ENCODE peak calls at places on chromosomes 16 and 17, in five cellular contexts. One of them, this sample, is unnamed. For H3K79me2, H4K20me1 and H3K27me3, the result is how much of the 10 kb centered on the place peaks cover.

GRCh38 chr17:8320262-8320661 is 10.2 kb downstream of the ARHGEF15 start:
- DNase-seq in HepG2: no peak
- DNase-seq in neural progenitor cell: no peak
- DNase-seq in SK-N-SH: no peak
- DNase-seq in PC-3: no peak
- DNase-seq in this sample: no peak

GRCh38 chr16:89701425-89702406 is at the start of gene SPATA2L:
- DNase-seq in SK-N-SH: peak
- DNase-seq in PC-3: peak
- DNase-seq in HepG2: peak
- DNase-seq in neural progenitor cell: peak
- DNase-seq in this sample: peak

GRCh38 chr16:11032000-11032921 is 87.9 kb downstream of the CLEC16A start:
- DNase-seq in HepG2: no peak
- DNase-seq in PC-3: no peak
- DNase-seq in SK-N-SH: no peak
- DNase-seq in neural progenitor cell: no peak
- DNase-seq in this sample: no peak

GRCh38 chr16:12458591-12459400 is 344.9 kb downstream of the CPPED1 start:
- DNase-seq in neural progenitor cell: no peak
- DNase-seq in HepG2: no peak
- DNase-seq in SK-N-SH: no peak
- DNase-seq in PC-3: no peak
- DNase-seq in this sample: no peak

GRCh38 chr16:85387171-85387507 is 226.0 kb upstream of the GSE1 start:
- DNase-seq in SK-N-SH: no peak
- DNase-seq in PC-3: no peak
- DNase-seq in HepG2: no peak
- DNase-seq in neural progenitor cell: no peak
- DNase-seq in this sample: no peak

GRCh38 chr16:88357306-88358032 is 25.3 kb upstream of the ZNF469 start:
- DNase-seq in HepG2: no peak
- DNase-seq in PC-3: no peak
- DNase-seq in SK-N-SH: peak
- DNase-seq in neural progenitor cell: no peak
- DNase-seq in this sample: no peak

GRCh38 chr16:77993111-77993571 is 29.2 kb upstream of the CLEC3A start:
- DNase-seq in neural progenitor cell: peak
- DNase-seq in HepG2: no peak
- DNase-seq in SK-N-SH: no peak
- DNase-seq in PC-3: no peak
- DNase-seq in this sample: no peak

GRCh38 chr17:68296217-68297140 is 5.2 kb downstream of the ARSG start:
- DNase-seq in neural progenitor cell: no peak
- DNase-seq in SK-N-SH: no peak
- DNase-seq in HepG2: no peak
- DNase-seq in PC-3: no peak
- DNase-seq in this sample: no peak

GRCh38 chr17:33012522-33013033 is 20.9 kb downstream of the SPACA3 start:
- DNase-seq in PC-3: peak
- DNase-seq in neural progenitor cell: no peak
- DNase-seq in HepG2: no peak
- DNase-seq in SK-N-SH: no peak
- DNase-seq in this sample: no peak

GRCh38 chr17:17416400-17417360 is 60.1 kb upstream of the MED9 start:
- DNase-seq in SK-N-SH: no peak
- DNase-seq in HepG2: peak
- DNase-seq in neural progenitor cell: no peak
- DNase-seq in PC-3: peak
- DNase-seq in this sample: no peak

GRCh38 chr17:55161935-55162555 is 102.7 kb upstream of the HLF start:
- DNase-seq in HepG2: peak
- DNase-seq in PC-3: peak
- DNase-seq in neural progenitor cell: no peak
- DNase-seq in SK-N-SH: no peak
- DNase-seq in this sample: no peak

GRCh38 chr17:14303343-14304221 is 2.7 kb downstream of the HS3ST3B1 start:
- DNase-seq in SK-N-SH: no peak
- DNase-seq in HepG2: no peak
- DNase-seq in PC-3: no peak
- DNase-seq in neural progenitor cell: peak
- DNase-seq in this sample: no peak

GRCh38 chr17:39704821-39705551 is 5.1 kb downstream of the ERBB2 start:
- DNase-seq in SK-N-SH: no peak
- DNase-seq in neural progenitor cell: peak
- DNase-seq in HepG2: no peak
- DNase-seq in PC-3: no peak
- DNase-seq in this sample: no peak

GRCh38 chr16:79767597-79768280 is 167.2 kb upstream of the MAF start:
- DNase-seq in SK-N-SH: no peak
- DNase-seq in neural progenitor cell: peak
- DNase-seq in HepG2: peak
- DNase-seq in PC-3: no peak
- DNase-seq in this sample: peak

GRCh38 chr17:79079421-79080200 is 5.0 kb downstream of the ENGASE start:
- DNase-seq in PC-3: no peak
- DNase-seq in SK-N-SH: peak
- DNase-seq in neural progenitor cell: no peak
- DNase-seq in HepG2: no peak
- DNase-seq in this sample: no peak

GRCh38 chr17:37339321-37339720 is 36.5 kb upstream of the C17orf78 start:
- DNase-seq in PC-3: no peak
- DNase-seq in HepG2: no peak
- DNase-seq in neural progenitor cell: no peak
- DNase-seq in SK-N-SH: no peak
- DNase-seq in this sample: no peak

GRCh38 chr17:50055055-50055425 is 870 bp upstream of the ITGA3 start:
- DNase-seq in SK-N-SH: no peak
- DNase-seq in HepG2: no peak
- DNase-seq in neural progenitor cell: peak
- DNase-seq in PC-3: peak
- DNase-seq in this sample: peak

GRCh38 chr17:14200354-14200753 is 36.3 kb downstream of the CDRT15 start:
- DNase-seq in HepG2: no peak
- DNase-seq in neural progenitor cell: no peak
- DNase-seq in PC-3: no peak
- DNase-seq in SK-N-SH: no peak
- DNase-seq in this sample: no peak

DNA sequence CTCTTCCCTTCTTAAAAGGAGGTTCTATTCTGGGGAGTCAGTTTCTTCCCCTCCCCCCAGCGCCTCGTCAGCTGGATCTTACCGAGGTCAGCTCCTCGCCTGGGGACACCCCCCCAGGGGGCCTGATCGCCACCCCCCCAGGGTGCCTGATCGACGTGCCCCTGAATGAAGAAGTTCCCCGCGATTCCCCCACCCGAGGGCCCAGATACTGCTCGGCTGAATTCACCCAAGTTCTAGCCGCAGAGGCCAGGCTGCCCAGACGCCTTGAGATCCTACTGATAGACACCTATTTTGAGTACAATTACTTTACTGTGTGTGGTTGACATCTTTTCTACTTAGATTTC is 1.4 kb downstream of the RAB11FIP3 start:
- DNase-seq in PC-3: no peak
- DNase-seq in HepG2: no peak
- DNase-seq in SK-N-SH: no peak
- DNase-seq in neural progenitor cell: no peak
- DNase-seq in this sample: no peak
- H3K79me2 ChIP-seq in PC-3: under half
- H3K79me2 ChIP-seq in HepG2: under half
- H3K79me2 ChIP-seq in SK-N-SH: half or more
- H3K79me2 ChIP-seq in neural progenitor cell: half or more
- H3K79me2 ChIP-seq in this sample: under half

GRCh38 chr17:81998222-81998621 is 20.8 kb downstream of the ASPSCR1 start:
- DNase-seq in neural progenitor cell: no peak
- DNase-seq in SK-N-SH: no peak
- DNase-seq in PC-3: no peak
- DNase-seq in HepG2: no peak
- DNase-seq in this sample: no peak
- H4K20me1 ChIP-seq in neural progenitor cell: under half
- H4K20me1 ChIP-seq in SK-N-SH: under half
- H4K20me1 ChIP-seq in PC-3: under half
- H4K20me1 ChIP-seq in HepG2: under half
- H4K20me1 ChIP-seq in this sample: under half

DNA sequence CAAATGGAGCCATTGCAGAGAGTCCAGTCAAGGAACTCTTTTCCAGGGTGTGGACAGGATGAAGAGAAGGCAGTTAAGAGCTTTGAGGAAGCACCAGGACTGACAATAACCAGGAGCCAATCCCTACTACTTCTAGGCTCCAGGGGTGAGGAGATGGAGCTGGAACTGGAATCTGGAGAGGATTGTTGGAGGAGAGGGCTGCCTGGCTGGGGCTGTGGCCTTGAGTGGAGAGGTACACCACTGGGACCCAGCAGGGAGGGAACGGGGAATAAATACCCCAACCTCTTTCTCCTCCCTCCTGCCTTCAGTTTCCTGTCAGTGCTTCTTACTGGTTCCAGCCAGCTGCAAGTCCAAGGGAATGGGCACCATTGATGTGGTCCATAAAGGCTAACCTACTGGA is 32.2 kb upstream of the TMEM220 start:
- DNase-seq in PC-3: no peak
- DNase-seq in HepG2: no peak
- DNase-seq in neural progenitor cell: no peak
- DNase-seq in SK-N-SH: no peak
- DNase-seq in this sample: no peak
- H3K27me3 ChIP-seq in PC-3: under half
- H3K27me3 ChIP-seq in HepG2: under half
- H3K27me3 ChIP-seq in neural progenitor cell: under half
- H3K27me3 ChIP-seq in SK-N-SH: under half
- H3K27me3 ChIP-seq in this sample: under half

GRCh38 chr16:80984124-80984892 is 22.4 kb downstream of the CMC2 start:
- DNase-seq in neural progenitor cell: no peak
- DNase-seq in PC-3: no peak
- DNase-seq in SK-N-SH: no peak
- DNase-seq in HepG2: no peak
- DNase-seq in this sample: no peak
- H3K79me2 ChIP-seq in neural progenitor cell: under half
- H3K79me2 ChIP-seq in PC-3: under half
- H3K79me2 ChIP-seq in SK-N-SH: half or more
- H3K79me2 ChIP-seq in HepG2: half or more
- H3K79me2 ChIP-seq in this sample: under half

GRCh38 chr16:3471518-3472176 is 23.6 kb downstream of the C16orf90 start:
- DNase-seq in SK-N-SH: no peak
- DNase-seq in neural progenitor cell: no peak
- DNase-seq in PC-3: no peak
- DNase-seq in HepG2: no peak
- DNase-seq in this sample: no peak

GRCh38 chr16:3474136-3474779 is 21.0 kb downstream of the C16orf90 start:
- DNase-seq in SK-N-SH: peak
- DNase-seq in neural progenitor cell: no peak
- DNase-seq in HepG2: no peak
- DNase-seq in PC-3: no peak
- DNase-seq in this sample: no peak

GRCh38 chr16:3470723-3471122 is 24.6 kb downstream of the C16orf90 start:
- DNase-seq in PC-3: no peak
- DNase-seq in SK-N-SH: no peak
- DNase-seq in HepG2: no peak
- DNase-seq in neural progenitor cell: no peak
- DNase-seq in this sample: no peak

GRCh38 chr16:3475604-3476375 is 19.5 kb downstream of the C16orf90 start:
- DNase-seq in SK-N-SH: peak
- DNase-seq in PC-3: no peak
- DNase-seq in HepG2: no peak
- DNase-seq in neural progenitor cell: no peak
- DNase-seq in this sample: no peak

DNA sequence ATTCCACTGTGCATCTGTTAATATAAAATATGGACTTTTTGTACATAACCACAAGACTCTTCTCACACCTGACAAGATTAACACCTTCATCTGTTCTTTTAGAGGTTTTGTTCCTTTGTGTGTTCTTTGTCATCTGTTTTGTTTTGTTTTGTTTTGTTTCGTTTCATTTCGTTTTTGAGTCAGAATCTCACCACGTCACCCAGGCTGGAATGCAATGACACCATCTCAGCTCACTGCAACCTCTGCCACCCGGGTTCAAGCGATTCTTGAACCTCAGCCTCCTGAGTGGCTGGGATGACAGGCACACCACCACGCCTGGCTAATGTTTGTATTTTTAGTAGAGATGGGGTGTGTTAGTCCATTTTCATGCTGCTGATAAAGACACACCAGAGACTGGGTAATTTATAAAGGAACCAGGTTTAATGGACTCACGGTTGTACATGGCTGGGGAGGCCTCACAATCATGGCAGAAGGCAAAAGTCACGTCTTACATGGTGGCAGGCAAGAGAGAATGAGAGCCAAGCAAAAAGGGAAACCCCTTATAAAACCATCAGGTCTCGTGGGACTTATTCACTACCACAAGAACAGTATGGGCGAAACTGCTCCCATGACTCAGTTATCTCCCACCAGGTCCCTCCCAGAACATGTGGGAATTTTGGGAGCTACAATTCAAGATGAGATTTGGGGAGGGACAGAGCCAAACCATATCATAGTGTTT is 22.3 kb downstream of the C16orf90 start:
- DNase-seq in HepG2: no peak
- DNase-seq in SK-N-SH: no peak
- DNase-seq in PC-3: no peak
- DNase-seq in neural progenitor cell: no peak
- DNase-seq in this sample: no peak
- H4K20me1 ChIP-seq in HepG2: half or more
- H4K20me1 ChIP-seq in SK-N-SH: half or more
- H4K20me1 ChIP-seq in PC-3: under half
- H4K20me1 ChIP-seq in neural progenitor cell: under half
- H4K20me1 ChIP-seq in this sample: under half

GRCh38 chr16:47855431-47855830 is 300.4 kb downstream of the ABCC12 start:
- DNase-seq in PC-3: no peak
- DNase-seq in SK-N-SH: no peak
- DNase-seq in neural progenitor cell: no peak
- DNase-seq in HepG2: no peak
- DNase-seq in this sample: no peak

GRCh38 chr16:47852991-47853390 is 302.8 kb downstream of the ABCC12 start:
- DNase-seq in PC-3: no peak
- DNase-seq in SK-N-SH: no peak
- DNase-seq in HepG2: no peak
- DNase-seq in neural progenitor cell: no peak
- DNase-seq in this sample: no peak

GRCh38 chr16:47851026-47851610 is 304.7 kb downstream of the ABCC12 start:
- DNase-seq in neural progenitor cell: peak
- DNase-seq in SK-N-SH: peak
- DNase-seq in HepG2: no peak
- DNase-seq in PC-3: no peak
- DNase-seq in this sample: no peak

GRCh38 chr16:47853635-47854034 is 302.2 kb downstream of the ABCC12 start:
- DNase-seq in neural progenitor cell: no peak
- DNase-seq in SK-N-SH: no peak
- DNase-seq in PC-3: no peak
- DNase-seq in HepG2: no peak
- DNase-seq in this sample: no peak

GRCh38 chr16:47854737-47855136 is 301.1 kb downstream of the ABCC12 start:
- DNase-seq in PC-3: no peak
- DNase-seq in neural progenitor cell: no peak
- DNase-seq in HepG2: no peak
- DNase-seq in SK-N-SH: no peak
- DNase-seq in this sample: no peak
- H3K27me3 ChIP-seq in PC-3: under half
- H3K27me3 ChIP-seq in neural progenitor cell: under half
- H3K27me3 ChIP-seq in HepG2: under half
- H3K27me3 ChIP-seq in SK-N-SH: under half
- H3K27me3 ChIP-seq in this sample: under half